ENCODE peak calls at places on chromosome 3, in six cellular contexts. One of them, this sample, is unnamed.

GRCh38 chr3:150912501-150912900 is 7.3 kb upstream of the MINDY4B start:
- DNase-seq in stimulated activated naive B cell treated with anti-CD40 and anti-IgM and Interleukin-4, amounts not matched to agents 10 μg/mL and 1 μg/mL and 100 μg/mL, for 72 hours: no peak
- DNase-seq in NCI-H1092 treated with DMSO at 0.1 percent for 48 hours: no peak
- DNase-seq in WTC11: no peak
- DNase-seq in GM23338: no peak
- DNase-seq in mucosa of descending colon: no peak
- DNase-seq in this sample: peak; percentile 44

GRCh38 chr3:43759297-43759782 is 68.6 kb downstream of the ABHD5 start:
- DNase-seq in mucosa of descending colon: no peak
- DNase-seq in GM23338: peak; percentile 39
- DNase-seq in NCI-H1092 treated with DMSO at 0.1 percent for 48 hours: no peak
- DNase-seq in stimulated activated naive B cell treated with anti-CD40 and anti-IgM and Interleukin-4, amounts not matched to agents 10 μg/mL and 1 μg/mL and 100 μg/mL, for 72 hours: no peak
- DNase-seq in WTC11: peak; percentile 15
- DNase-seq in this sample: no peak

GRCh38 chr3:11735638-11736037 is 91.9 kb upstream of the VGLL4 start:
- DNase-seq in WTC11: no peak
- DNase-seq in GM23338: no peak
- DNase-seq in mucosa of descending colon: no peak
- DNase-seq in stimulated activated naive B cell treated with anti-CD40 and anti-IgM and Interleukin-4, amounts not matched to agents 10 μg/mL and 1 μg/mL and 100 μg/mL, for 72 hours: no peak
- DNase-seq in NCI-H1092 treated with DMSO at 0.1 percent for 48 hours: no peak
- DNase-seq in this sample: no peak

GRCh38 chr3:151263126-151263525 is 15.2 kb downstream of the P2RY14 start:
- DNase-seq in GM23338: no peak
- DNase-seq in WTC11: no peak
- DNase-seq in NCI-H1092 treated with DMSO at 0.1 percent for 48 hours: no peak
- DNase-seq in stimulated activated naive B cell treated with anti-CD40 and anti-IgM and Interleukin-4, amounts not matched to agents 10 μg/mL and 1 μg/mL and 100 μg/mL, for 72 hours: no peak
- DNase-seq in mucosa of descending colon: no peak
- DNase-seq in this sample: no peak

GRCh38 chr3:133934996-133935842 is 39.5 kb upstream of the RAB6B start:
- DNase-seq in mucosa of descending colon: no peak
- DNase-seq in stimulated activated naive B cell treated with anti-CD40 and anti-IgM and Interleukin-4, amounts not matched to agents 10 μg/mL and 1 μg/mL and 100 μg/mL, for 72 hours: no peak
- DNase-seq in GM23338: no peak
- DNase-seq in WTC11: no peak
- DNase-seq in NCI-H1092 treated with DMSO at 0.1 percent for 48 hours: no peak
- DNase-seq in this sample: no peak

GRCh38 chr3:172658344-172659245 is 52.3 kb downstream of the NCEH1 start:
- DNase-seq in GM23338: no peak
- DNase-seq in WTC11: peak; percentile 17
- DNase-seq in mucosa of descending colon: no peak
- DNase-seq in stimulated activated naive B cell treated with anti-CD40 and anti-IgM and Interleukin-4, amounts not matched to agents 10 μg/mL and 1 μg/mL and 100 μg/mL, for 72 hours: no peak
- DNase-seq in NCI-H1092 treated with DMSO at 0.1 percent for 48 hours: no peak
- DNase-seq in this sample: no peak

GRCh38 chr3:9902372-9903237 is at the start of gene IL17RE:
- DNase-seq in WTC11: peak; percentile 50
- DNase-seq in NCI-H1092 treated with DMSO at 0.1 percent for 48 hours: no peak
- DNase-seq in mucosa of descending colon: peak; percentile 88
- DNase-seq in GM23338: peak; percentile 55
- DNase-seq in stimulated activated naive B cell treated with anti-CD40 and anti-IgM and Interleukin-4, amounts not matched to agents 10 μg/mL and 1 μg/mL and 100 μg/mL, for 72 hours: no peak
- DNase-seq in this sample: no peak

GRCh38 chr3:30643763-30644462 is 37.5 kb downstream of the TGFBR2 start:
- DNase-seq in mucosa of descending colon: peak; percentile 77
- DNase-seq in GM23338: no peak
- DNase-seq in NCI-H1092 treated with DMSO at 0.1 percent for 48 hours: no peak
- DNase-seq in WTC11: no peak
- DNase-seq in stimulated activated naive B cell treated with anti-CD40 and anti-IgM and Interleukin-4, amounts not matched to agents 10 μg/mL and 1 μg/mL and 100 μg/mL, for 72 hours: peak; percentile 35
- DNase-seq in this sample: no peak

GRCh38 chr3:27728195-27729087 is 6.3 kb upstream of the EOMES start:
- DNase-seq in GM23338: peak; percentile 96
- DNase-seq in mucosa of descending colon: no peak
- DNase-seq in NCI-H1092 treated with DMSO at 0.1 percent for 48 hours: peak; percentile 6
- DNase-seq in stimulated activated naive B cell treated with anti-CD40 and anti-IgM and Interleukin-4, amounts not matched to agents 10 μg/mL and 1 μg/mL and 100 μg/mL, for 72 hours: no peak
- DNase-seq in WTC11: peak; percentile 91
- DNase-seq in this sample: no peak

GRCh38 chr3:8480699-8481098 is 20.9 kb upstream of the LMCD1 start:
- DNase-seq in GM23338: no peak
- DNase-seq in mucosa of descending colon: no peak
- DNase-seq in WTC11: no peak
- DNase-seq in NCI-H1092 treated with DMSO at 0.1 percent for 48 hours: no peak
- DNase-seq in stimulated activated naive B cell treated with anti-CD40 and anti-IgM and Interleukin-4, amounts not matched to agents 10 μg/mL and 1 μg/mL and 100 μg/mL, for 72 hours: no peak
- DNase-seq in this sample: no peak

GRCh38 chr3:109353057-109353456 is 15.7 kb upstream of the DPPA4 start:
- DNase-seq in GM23338: no peak
- DNase-seq in NCI-H1092 treated with DMSO at 0.1 percent for 48 hours: no peak
- DNase-seq in mucosa of descending colon: no peak
- DNase-seq in WTC11: no peak
- DNase-seq in stimulated activated naive B cell treated with anti-CD40 and anti-IgM and Interleukin-4, amounts not matched to agents 10 μg/mL and 1 μg/mL and 100 μg/mL, for 72 hours: no peak
- DNase-seq in this sample: no peak

GRCh38 chr3:138842483-138843188 is 7.9 kb upstream of the PIK3CB start:
- DNase-seq in GM23338: peak; percentile 32
- DNase-seq in WTC11: no peak
- DNase-seq in NCI-H1092 treated with DMSO at 0.1 percent for 48 hours: no peak
- DNase-seq in mucosa of descending colon: no peak
- DNase-seq in stimulated activated naive B cell treated with anti-CD40 and anti-IgM and Interleukin-4, amounts not matched to agents 10 μg/mL and 1 μg/mL and 100 μg/mL, for 72 hours: peak; percentile 22
- DNase-seq in this sample: peak; percentile 38